ENCODE peak calls at places on chromosomes 11 and 22, in eight cellular contexts. One of them, this sample, is unnamed. For H3K36me3, the result is how much of the 10 kb centered on the place peaks cover.

GRCh38 chr11:102191832-102192231 is 81.6 kb downstream of the YAP1 start:
- DNase-seq in tibial nerve: no peak
- DNase-seq in IMR-90: no peak
- DNase-seq in breast epithelium: no peak
- DNase-seq in ovary: no peak
- DNase-seq in psoas muscle: no peak
- DNase-seq in Caco-2: no peak
- DNase-seq in HCT116: no peak
- DNase-seq in this sample: no peak

GRCh38 chr22:12601870-12602779 is 2925.9 kb upstream of the OR11H1 start:
- DNase-seq in tibial nerve: no peak
- DNase-seq in IMR-90: no peak
- DNase-seq in breast epithelium: no peak
- DNase-seq in ovary: peak
- DNase-seq in psoas muscle: no peak
- DNase-seq in Caco-2: peak
- DNase-seq in HCT116: no peak
- DNase-seq in this sample: no peak

GRCh38 chr11:45879803-45880685 is 5.4 kb upstream of the MAPK8IP1 start:
- DNase-seq in tibial nerve: no peak
- DNase-seq in IMR-90: peak
- DNase-seq in breast epithelium: no peak
- DNase-seq in ovary: no peak
- DNase-seq in psoas muscle: no peak
- DNase-seq in Caco-2: peak
- DNase-seq in HCT116: no peak
- DNase-seq in this sample: peak

GRCh38 chr11:28621648-28622215 is 513.5 kb downstream of the METTL15 start:
- DNase-seq in tibial nerve: no peak
- DNase-seq in IMR-90: peak
- DNase-seq in breast epithelium: no peak
- DNase-seq in ovary: peak
- DNase-seq in psoas muscle: no peak
- DNase-seq in Caco-2: no peak
- DNase-seq in HCT116: no peak
- DNase-seq in this sample: no peak

GRCh38 chr11:6648505-6648904 is 7.1 kb downstream of the DCHS1 start:
- DNase-seq in tibial nerve: no peak
- DNase-seq in IMR-90: no peak
- DNase-seq in breast epithelium: no peak
- DNase-seq in ovary: no peak
- DNase-seq in psoas muscle: no peak
- DNase-seq in Caco-2: no peak
- DNase-seq in HCT116: no peak
- DNase-seq in this sample: no peak

GRCh38 chr11:17730137-17730536 is 4.4 kb upstream of the KCNC1 start:
- DNase-seq in tibial nerve: no peak
- DNase-seq in IMR-90: no peak
- DNase-seq in breast epithelium: no peak
- DNase-seq in ovary: no peak
- DNase-seq in psoas muscle: no peak
- DNase-seq in Caco-2: no peak
- DNase-seq in HCT116: no peak
- DNase-seq in this sample: no peak

GRCh38 chr11:36296925-36297604 is 977 bp downstream of the PRR5L start:
- DNase-seq in tibial nerve: peak
- DNase-seq in IMR-90: peak
- DNase-seq in breast epithelium: no peak
- DNase-seq in ovary: no peak
- DNase-seq in psoas muscle: no peak
- DNase-seq in Caco-2: no peak
- DNase-seq in HCT116: no peak
- DNase-seq in this sample: no peak

GRCh38 chr11:45894555-45895247 is 9.2 kb downstream of the MAPK8IP1 start:
- DNase-seq in tibial nerve: no peak
- DNase-seq in IMR-90: no peak
- DNase-seq in breast epithelium: no peak
- DNase-seq in ovary: no peak
- DNase-seq in psoas muscle: peak
- DNase-seq in Caco-2: no peak
- DNase-seq in HCT116: no peak
- DNase-seq in this sample: no peak

GRCh38 chr22:38308791-38309498 is 8.3 kb downstream of the CSNK1E start:
- DNase-seq in tibial nerve: no peak
- DNase-seq in IMR-90: no peak
- DNase-seq in breast epithelium: no peak
- DNase-seq in ovary: no peak
- DNase-seq in psoas muscle: no peak
- DNase-seq in Caco-2: no peak
- DNase-seq in HCT116: no peak
- DNase-seq in this sample: no peak

GRCh38 chr11:61791737-61792309 is 576 bp downstream of the TMEM258 start:
- DNase-seq in tibial nerve: peak
- DNase-seq in IMR-90: peak
- DNase-seq in breast epithelium: peak
- DNase-seq in ovary: peak
- DNase-seq in psoas muscle: peak
- DNase-seq in Caco-2: peak
- DNase-seq in HCT116: peak
- DNase-seq in this sample: peak

GRCh38 chr11:133955091-133955846 is 1.5 kb downstream of the IGSF9B start:
- DNase-seq in tibial nerve: no peak
- DNase-seq in IMR-90: no peak
- DNase-seq in breast epithelium: no peak
- DNase-seq in ovary: peak
- DNase-seq in psoas muscle: no peak
- DNase-seq in Caco-2: no peak
- DNase-seq in HCT116: no peak
- DNase-seq in this sample: peak

GRCh38 chr22:45179276-45180049 is 15.7 kb downstream of the NUP50 start:
- DNase-seq in tibial nerve: no peak
- DNase-seq in IMR-90: no peak
- DNase-seq in breast epithelium: no peak
- DNase-seq in ovary: no peak
- DNase-seq in psoas muscle: no peak
- DNase-seq in Caco-2: no peak
- DNase-seq in HCT116: no peak
- DNase-seq in this sample: no peak

GRCh38 chr22:39731881-39732555 is 161.5 kb downstream of the CACNA1I start:
- DNase-seq in tibial nerve: no peak
- DNase-seq in IMR-90: no peak
- DNase-seq in breast epithelium: no peak
- DNase-seq in ovary: no peak
- DNase-seq in psoas muscle: no peak
- DNase-seq in Caco-2: no peak
- DNase-seq in HCT116: no peak
- DNase-seq in this sample: peak

GRCh38 chr11:43925063-43925931 is 17.1 kb upstream of the C11orf96 start:
- DNase-seq in tibial nerve: no peak
- DNase-seq in IMR-90: peak
- DNase-seq in breast epithelium: no peak
- DNase-seq in ovary: no peak
- DNase-seq in psoas muscle: no peak
- DNase-seq in Caco-2: no peak
- DNase-seq in HCT116: no peak
- DNase-seq in this sample: no peak

GRCh38 chr11:134531331-134532135 is 119.5 kb upstream of the B3GAT1 start:
- DNase-seq in tibial nerve: no peak
- DNase-seq in IMR-90: no peak
- DNase-seq in breast epithelium: no peak
- DNase-seq in ovary: no peak
- DNase-seq in psoas muscle: no peak
- DNase-seq in Caco-2: peak
- DNase-seq in HCT116: no peak
- DNase-seq in this sample: no peak

GRCh38 chr22:42933783-42934144 is 76.7 kb upstream of the ARFGAP3 start:
- DNase-seq in tibial nerve: peak
- DNase-seq in IMR-90: peak
- DNase-seq in breast epithelium: no peak
- DNase-seq in ovary: no peak
- DNase-seq in psoas muscle: no peak
- DNase-seq in Caco-2: no peak
- DNase-seq in HCT116: no peak
- DNase-seq in this sample: no peak

GRCh38 chr22:27866136-27867091 is 52.6 kb downstream of the PITPNB start:
- DNase-seq in tibial nerve: peak
- DNase-seq in IMR-90: peak
- DNase-seq in breast epithelium: no peak
- DNase-seq in ovary: peak
- DNase-seq in psoas muscle: peak
- DNase-seq in Caco-2: no peak
- DNase-seq in HCT116: no peak
- DNase-seq in this sample: no peak

DNA sequence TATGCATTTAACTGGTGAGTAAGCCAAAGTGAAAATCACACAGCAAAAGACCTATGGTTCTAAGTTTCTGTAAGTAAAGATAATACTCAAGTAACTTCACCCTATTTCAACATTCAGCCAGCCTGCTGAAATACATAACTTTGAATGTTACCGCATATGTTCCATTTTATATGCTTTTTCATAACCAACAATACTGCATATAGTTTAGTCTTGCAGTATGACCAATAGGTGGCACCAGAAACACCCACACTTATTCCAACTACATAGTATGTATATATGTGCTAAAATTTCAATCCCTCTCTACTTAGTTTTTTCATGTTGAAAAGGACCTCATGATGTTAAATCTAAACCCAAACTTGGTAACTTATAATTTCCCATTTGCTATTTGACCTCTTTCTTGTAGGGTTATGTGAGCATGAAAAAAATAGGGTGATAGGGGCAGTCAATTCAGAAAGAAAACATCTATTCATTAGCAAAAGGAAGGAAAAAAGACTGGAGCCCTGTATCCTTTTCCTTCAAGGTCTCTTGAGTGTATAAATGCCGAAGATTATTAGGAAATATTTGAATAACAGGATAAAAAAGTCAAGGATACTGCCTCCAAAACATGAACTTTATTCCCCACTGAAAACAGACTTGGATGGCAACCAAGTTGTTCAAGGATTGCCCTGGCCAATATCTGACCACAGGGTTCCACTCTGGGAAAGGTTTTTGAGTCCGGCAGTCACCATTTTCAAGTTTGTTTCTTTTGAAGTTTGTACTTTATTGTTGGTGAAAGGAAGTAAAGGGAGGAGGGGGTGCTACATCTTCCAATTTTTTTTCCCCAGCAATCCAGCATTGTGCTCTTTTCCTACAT is 23.8 kb upstream of the FZD4 start:
- DNase-seq in tibial nerve: peak
- DNase-seq in IMR-90: peak
- DNase-seq in breast epithelium: no peak
- DNase-seq in ovary: no peak
- DNase-seq in psoas muscle: no peak
- DNase-seq in Caco-2: no peak
- DNase-seq in HCT116: peak
- DNase-seq in this sample: no peak
- TF ChIP-seq CTCF in tibial nerve: peak
- TF ChIP-seq CTCF in IMR-90: peak
- TF ChIP-seq CTCF in breast epithelium: no peak
- TF ChIP-seq CTCF in ovary: no peak
- TF ChIP-seq CTCF in psoas muscle: peak
- TF ChIP-seq CTCF in Caco-2: peak
- TF ChIP-seq CTCF in HCT116: peak
- TF ChIP-seq CTCF in this sample: peak

GRCh38 chr11:113476553-113476952 is 1.4 kb upstream of the DRD2 start:
- DNase-seq in tibial nerve: no peak
- DNase-seq in IMR-90: no peak
- DNase-seq in breast epithelium: no peak
- DNase-seq in ovary: no peak
- DNase-seq in psoas muscle: no peak
- DNase-seq in Caco-2: no peak
- DNase-seq in HCT116: no peak
- DNase-seq in this sample: no peak

GRCh38 chr11:113475160-113475761 is at the start of gene DRD2:
- DNase-seq in tibial nerve: no peak
- DNase-seq in IMR-90: no peak
- DNase-seq in breast epithelium: no peak
- DNase-seq in ovary: no peak
- DNase-seq in psoas muscle: no peak
- DNase-seq in Caco-2: peak
- DNase-seq in HCT116: no peak
- DNase-seq in this sample: peak

GRCh38 chr11:113473983-113474361 is 1.2 kb downstream of the DRD2 start:
- DNase-seq in tibial nerve: no peak
- DNase-seq in IMR-90: no peak
- DNase-seq in breast epithelium: no peak
- DNase-seq in ovary: no peak
- DNase-seq in psoas muscle: no peak
- DNase-seq in Caco-2: no peak
- DNase-seq in HCT116: no peak
- DNase-seq in this sample: no peak

GRCh38 chr11:113477321-113477720 is 2.1 kb upstream of the DRD2 start:
- DNase-seq in tibial nerve: no peak
- DNase-seq in IMR-90: no peak
- DNase-seq in breast epithelium: no peak
- DNase-seq in ovary: no peak
- DNase-seq in psoas muscle: no peak
- DNase-seq in Caco-2: no peak
- DNase-seq in HCT116: no peak
- DNase-seq in this sample: peak

GRCh38 chr11:113474362-113475159 is 637 bp downstream of the DRD2 start:
- DNase-seq in tibial nerve: peak
- DNase-seq in IMR-90: peak
- DNase-seq in breast epithelium: peak
- DNase-seq in ovary: peak
- DNase-seq in psoas muscle: peak
- DNase-seq in Caco-2: peak
- DNase-seq in HCT116: no peak
- DNase-seq in this sample: peak
- H3K4me3 ChIP-seq in tibial nerve: no peak
- H3K4me3 ChIP-seq in IMR-90: no peak
- H3K4me3 ChIP-seq in breast epithelium: no peak
- H3K4me3 ChIP-seq in ovary: no peak
- H3K4me3 ChIP-seq in psoas muscle: no peak
- H3K4me3 ChIP-seq in Caco-2: peak
- H3K4me3 ChIP-seq in HCT116: no peak
- H3K4me3 ChIP-seq in this sample: peak

DNA sequence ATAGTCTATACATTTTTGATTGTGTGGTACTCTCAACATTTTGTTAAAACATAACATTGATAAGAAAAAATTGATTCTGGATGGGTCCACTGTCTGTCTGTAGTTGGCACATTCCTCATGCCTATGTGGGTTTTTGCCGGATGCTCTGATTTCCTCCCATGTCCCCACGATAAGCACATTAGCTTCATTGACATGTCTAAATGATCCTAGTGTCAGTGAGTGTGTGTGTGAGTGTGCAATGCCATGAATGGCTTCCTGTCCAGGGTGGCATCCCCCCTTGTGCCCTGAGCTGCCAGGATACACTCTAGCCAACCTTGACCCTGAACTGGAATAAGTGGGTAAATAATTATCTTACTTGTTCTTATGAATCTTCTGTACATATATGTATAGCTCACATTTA is 5.4 kb downstream of the SFI1 start:
- DNase-seq in tibial nerve: no peak
- DNase-seq in IMR-90: no peak
- DNase-seq in breast epithelium: no peak
- DNase-seq in ovary: no peak
- DNase-seq in psoas muscle: no peak
- DNase-seq in Caco-2: no peak
- DNase-seq in HCT116: no peak
- DNase-seq in this sample: no peak
- H3K36me3 ChIP-seq in tibial nerve: under half
- H3K36me3 ChIP-seq in IMR-90: under half
- H3K36me3 ChIP-seq in breast epithelium: under half
- H3K36me3 ChIP-seq in ovary: under half
- H3K36me3 ChIP-seq in psoas muscle: under half
- H3K36me3 ChIP-seq in Caco-2: under half
- H3K36me3 ChIP-seq in HCT116: under half
- H3K36me3 ChIP-seq in this sample: under half

GRCh38 chr11:10930224-10930960 is 72.5 kb upstream of the ZBED5 start:
- DNase-seq in tibial nerve: no peak
- DNase-seq in IMR-90: peak
- DNase-seq in breast epithelium: no peak
- DNase-seq in ovary: peak
- DNase-seq in psoas muscle: no peak
- DNase-seq in Caco-2: no peak
- DNase-seq in HCT116: no peak
- DNase-seq in this sample: no peak
- TF ChIP-seq CTCF in tibial nerve: no peak
- TF ChIP-seq CTCF in IMR-90: no peak
- TF ChIP-seq CTCF in breast epithelium: no peak
- TF ChIP-seq CTCF in ovary: no peak
- TF ChIP-seq CTCF in psoas muscle: no peak
- TF ChIP-seq CTCF in Caco-2: peak
- TF ChIP-seq CTCF in HCT116: no peak
- TF ChIP-seq CTCF in this sample: no peak